ENCODE peak calls at places on chromosomes 11 and 22, in six cellular contexts. One of them, this sample, is unnamed.
A peak's percentile ranks its signal among the peaks of the same experiment; 100 is the strongest.

GRCh38 chr11:63939351-63939920 is 634 bp downstream of the NAA40 start:
- DNase-seq in HL-60: peak; percentile 21
- DNase-seq in K562: no peak
- DNase-seq in GM12878: no peak
- DNase-seq in H1: no peak
- DNase-seq in HepG2: no peak
- DNase-seq in this sample: no peak

GRCh38 chr11:47236482-47236881 is 12.1 kb downstream of the ACP2 start:
- DNase-seq in HL-60: no peak
- DNase-seq in K562: no peak
- DNase-seq in GM12878: no peak
- DNase-seq in H1: no peak
- DNase-seq in HepG2: no peak
- DNase-seq in this sample: peak; percentile 3

GRCh38 chr11:40381481-40381880 is 1078.0 kb downstream of the LRRC4C start:
- DNase-seq in HL-60: no peak
- DNase-seq in K562: no peak
- DNase-seq in GM12878: no peak
- DNase-seq in H1: no peak
- DNase-seq in HepG2: no peak
- DNase-seq in this sample: no peak

GRCh38 chr11:83156150-83156995 is 558 bp upstream of the PCF11 start:
- DNase-seq in HL-60: peak; percentile 99
- DNase-seq in K562: peak; percentile 93
- DNase-seq in GM12878: peak; percentile 100
- DNase-seq in H1: peak; percentile 99
- DNase-seq in HepG2: peak; percentile 100
- DNase-seq in this sample: peak; percentile 93

GRCh38 chr11:124481365-124482323 is 36.1 kb upstream of the OR8B8 start:
- DNase-seq in HL-60: peak; percentile 62
- DNase-seq in K562: peak; percentile 28
- DNase-seq in GM12878: no peak
- DNase-seq in H1: no peak
- DNase-seq in HepG2: peak; percentile 9
- DNase-seq in this sample: peak; percentile 4

GRCh38 chr11:17385492-17385891 is 3.0 kb downstream of the KCNJ11 start:
- DNase-seq in HL-60: no peak
- DNase-seq in K562: no peak
- DNase-seq in GM12878: no peak
- DNase-seq in H1: no peak
- DNase-seq in HepG2: no peak
- DNase-seq in this sample: no peak

GRCh38 chr22:24424001-24424900 is 3.1 kb upstream of the ADORA2A start:
- DNase-seq in HL-60: peak; percentile 16
- DNase-seq in K562: peak; percentile 56
- DNase-seq in GM12878: no peak
- DNase-seq in H1: no peak
- DNase-seq in HepG2: no peak
- DNase-seq in this sample: no peak

GRCh38 chr11:65719887-65720236 is 736 bp downstream of the RNASEH2C start:
- DNase-seq in HL-60: peak; percentile 70
- DNase-seq in K562: no peak
- DNase-seq in GM12878: no peak
- DNase-seq in H1: no peak
- DNase-seq in HepG2: no peak
- DNase-seq in this sample: no peak

GRCh38 chr11:15988693-15989231 is 367.6 kb downstream of the SOX6 start:
- DNase-seq in HL-60: no peak
- DNase-seq in K562: no peak
- DNase-seq in GM12878: no peak
- DNase-seq in H1: peak; percentile 27
- DNase-seq in HepG2: no peak
- DNase-seq in this sample: peak; percentile 5

GRCh38 chr11:71453911-71454304 is 905 bp downstream of the NADSYN1 start:
- DNase-seq in HL-60: no peak
- DNase-seq in K562: no peak
- DNase-seq in GM12878: no peak
- DNase-seq in H1: no peak
- DNase-seq in HepG2: no peak
- DNase-seq in this sample: no peak

GRCh38 chr11:43580735-43581369 is 99.7 kb upstream of the HSD17B12 start:
- DNase-seq in HL-60: no peak
- DNase-seq in K562: peak; percentile 67
- DNase-seq in GM12878: no peak
- DNase-seq in H1: no peak
- DNase-seq in HepG2: no peak
- DNase-seq in this sample: peak; percentile 67

GRCh38 chr22:22738959-22739585 is 94.7 kb downstream of the GGTLC2 start:
- DNase-seq in HL-60: no peak
- DNase-seq in K562: no peak
- DNase-seq in GM12878: no peak
- DNase-seq in H1: no peak
- DNase-seq in HepG2: no peak
- DNase-seq in this sample: no peak

GRCh38 chr11:102552447-102553200 is 22.1 kb upstream of the MMP7 start:
- DNase-seq in HL-60: no peak
- DNase-seq in K562: no peak
- DNase-seq in GM12878: no peak
- DNase-seq in H1: no peak
- DNase-seq in HepG2: peak; percentile 25
- DNase-seq in this sample: no peak

GRCh38 chr22:31789803-31790202 is 36.0 kb downstream of the DEPDC5 start:
- DNase-seq in HL-60: no peak
- DNase-seq in K562: no peak
- DNase-seq in GM12878: no peak
- DNase-seq in H1: no peak
- DNase-seq in HepG2: no peak
- DNase-seq in this sample: no peak

GRCh38 chr22:31790240-31790639 is 36.4 kb downstream of the DEPDC5 start:
- DNase-seq in HL-60: no peak
- DNase-seq in K562: no peak
- DNase-seq in GM12878: no peak
- DNase-seq in H1: no peak
- DNase-seq in HepG2: no peak
- DNase-seq in this sample: no peak
- TF ChIP-seq GABPA in HL-60: no peak
- TF ChIP-seq GABPA in K562: no peak
- TF ChIP-seq GABPA in GM12878: no peak
- TF ChIP-seq GABPA in H1: no peak
- TF ChIP-seq GABPA in HepG2: no peak
- TF ChIP-seq GABPA in this sample: no peak

DNA sequence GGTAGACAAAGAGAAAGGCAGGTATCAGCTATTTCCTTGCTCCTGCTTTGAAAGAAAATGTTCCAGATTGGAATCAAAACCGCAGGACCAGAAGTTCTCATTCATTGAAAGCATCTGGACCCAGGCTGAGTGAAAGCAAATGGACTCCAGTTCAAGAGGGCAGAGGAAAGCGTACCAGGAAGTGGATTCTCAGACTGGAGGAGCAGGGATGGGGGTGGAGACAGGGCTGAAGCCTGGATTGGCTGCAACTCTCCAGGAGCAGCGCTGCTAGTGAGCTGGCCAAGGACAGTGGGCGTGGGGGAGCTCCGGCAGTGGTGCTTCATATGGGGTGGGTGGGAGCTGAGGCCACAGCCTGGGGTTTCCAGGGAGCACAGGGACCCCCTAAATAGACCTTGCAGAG is 103.5 kb upstream of the NECTIN1 start:
- DNase-seq in HL-60: no peak
- DNase-seq in K562: no peak
- DNase-seq in GM12878: no peak
- DNase-seq in H1: no peak
- DNase-seq in HepG2: peak; percentile 11
- DNase-seq in this sample: peak; percentile 86
- TF ChIP-seq GABPA in HL-60: no peak
- TF ChIP-seq GABPA in K562: no peak
- TF ChIP-seq GABPA in GM12878: no peak
- TF ChIP-seq GABPA in H1: no peak
- TF ChIP-seq GABPA in HepG2: no peak
- TF ChIP-seq GABPA in this sample: no peak

GRCh38 chr11:33403344-33403743 is 146.2 kb downstream of the HIPK3 start:
- DNase-seq in HL-60: no peak
- DNase-seq in K562: no peak
- DNase-seq in GM12878: no peak
- DNase-seq in H1: no peak
- DNase-seq in HepG2: no peak
- DNase-seq in this sample: no peak

GRCh38 chr11:33410086-33410765 is 153.0 kb downstream of the HIPK3 start:
- DNase-seq in HL-60: no peak
- DNase-seq in K562: no peak
- DNase-seq in GM12878: no peak
- DNase-seq in H1: no peak
- DNase-seq in HepG2: no peak
- DNase-seq in this sample: no peak

GRCh38 chr11:33411751-33412150 is 154.6 kb downstream of the HIPK3 start:
- DNase-seq in HL-60: no peak
- DNase-seq in K562: no peak
- DNase-seq in GM12878: no peak
- DNase-seq in H1: no peak
- DNase-seq in HepG2: no peak
- DNase-seq in this sample: no peak

GRCh38 chr11:33402066-33402465 is 144.9 kb downstream of the HIPK3 start:
- DNase-seq in HL-60: no peak
- DNase-seq in K562: no peak
- DNase-seq in GM12878: no peak
- DNase-seq in H1: no peak
- DNase-seq in HepG2: no peak
- DNase-seq in this sample: no peak

DNA sequence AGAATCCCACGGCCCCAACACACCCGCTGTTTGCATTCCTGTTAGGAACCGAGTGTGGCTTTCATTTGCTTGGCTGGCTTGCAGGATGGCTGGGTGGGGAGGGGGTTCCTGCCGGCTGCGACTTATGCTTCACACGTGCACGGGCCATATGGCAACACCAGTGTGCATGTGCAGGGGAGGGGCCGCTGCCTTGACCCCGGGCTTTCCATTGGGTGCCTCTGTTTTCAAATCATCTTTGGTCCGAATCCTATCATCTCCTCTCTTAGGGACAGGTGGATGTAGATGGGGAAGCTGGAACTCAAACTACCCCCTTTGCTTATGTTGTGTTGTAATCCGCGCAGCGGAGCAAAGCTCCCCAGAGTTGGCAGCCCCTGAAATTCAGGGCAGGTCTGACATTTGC is 149.1 kb downstream of the HIPK3 start:
- DNase-seq in HL-60: no peak
- DNase-seq in K562: no peak
- DNase-seq in GM12878: no peak
- DNase-seq in H1: no peak
- DNase-seq in HepG2: no peak
- DNase-seq in this sample: no peak
- TF ChIP-seq GABPA in HL-60: no peak
- TF ChIP-seq GABPA in K562: no peak
- TF ChIP-seq GABPA in GM12878: no peak
- TF ChIP-seq GABPA in H1: no peak
- TF ChIP-seq GABPA in HepG2: no peak
- TF ChIP-seq GABPA in this sample: no peak

GRCh38 chr22:49937758-49938564 is 19.5 kb downstream of the CRELD2 start:
- DNase-seq in HL-60: no peak
- DNase-seq in K562: no peak
- DNase-seq in GM12878: no peak
- DNase-seq in H1: no peak
- DNase-seq in HepG2: peak; percentile 76
- DNase-seq in this sample: no peak
- TF ChIP-seq GABPA in HL-60: no peak
- TF ChIP-seq GABPA in K562: no peak
- TF ChIP-seq GABPA in GM12878: no peak
- TF ChIP-seq GABPA in H1: no peak
- TF ChIP-seq GABPA in HepG2: peak; percentile 67
- TF ChIP-seq GABPA in this sample: no peak

This sample was measured in SK-N-SH.